ENCODE peak calls at places on chromosomes 4 and X, in nine cellular contexts. I is K562, U is stomach, X is IMR-90, G is AG04450, Y is Karpas-422, E is mammary epithelial cell, K is uterus, P is heart left ventricle. Q is an unnamed sample.

GRCh38 chr4:147772459-147772969 is 40.6 kb downstream of the ARHGAP10 start:
- DNase-seq in I (no peak), U (no peak), X (peak; percentile 92), G (peak; percentile 69), Y (no peak), E (peak; percentile 86), K (no peak), P (no peak), Q (no peak)

GRCh38 chrX:111652719-111653118 is 28.3 kb upstream of the ALG13 start:
- DNase-seq in I (no peak), U (no peak), X (no peak), G (no peak), Y (peak; percentile 45), E (no peak), K (no peak), P (no peak), Q (no peak)

GRCh38 chr4:14265651-14266050 is 638.1 kb upstream of the BOD1L1 start:
- DNase-seq in I (no peak), U (no peak), X (no peak), G (no peak), Y (no peak), E (no peak), K (no peak), P (no peak), Q (no peak)

GRCh38 chrX:123308663-123309062 is 124.6 kb downstream of the GRIA3 start:
- DNase-seq in I (no peak), U (no peak), X (no peak), G (no peak), Y (no peak), E (no peak), K (no peak), P (no peak), Q (no peak)

GRCh38 chr4:52246834-52247233 is 195.7 kb downstream of the SPATA18 start:
- DNase-seq in I (no peak), U (no peak), X (no peak), G (no peak), Y (no peak), E (no peak), K (no peak), P (no peak), Q (no peak)

GRCh38 chr4:42401171-42401570 is 3.9 kb downstream of the SHISA3 start:
- DNase-seq in I (no peak), U (no peak), X (no peak), G (no peak), Y (no peak), E (no peak), K (no peak), P (no peak), Q (no peak)

GRCh38 chrX:18449271-18449670 is 23.9 kb downstream of the CDKL5 start:
- DNase-seq in I (no peak), U (no peak), X (no peak), G (no peak), Y (no peak), E (no peak), K (no peak), P (no peak), Q (no peak)

GRCh38 chrX:11558972-11559371 is 106.7 kb downstream of the ARHGAP6 start:
- DNase-seq in I (peak; percentile 68), U (peak; percentile 29), X (no peak), G (no peak), Y (peak; percentile 85), E (peak; percentile 3), K (no peak), P (no peak), Q (no peak)

GRCh38 chrX:51406688-51407519 is 74.3 kb downstream of the NUDT10 start:
- DNase-seq in I (peak; percentile 9), U (no peak), X (no peak), G (no peak), Y (no peak), E (no peak), K (no peak), P (no peak), Q (no peak)

GRCh38 chrX:131728295-131729145 is 184.6 kb downstream of the OR13H1 start:
- DNase-seq in I (no peak), U (peak; percentile 80), X (peak; percentile 86), G (no peak), Y (peak; percentile 94), E (peak; percentile 78), K (peak; percentile 81), P (peak; percentile 73), Q (peak; percentile 74)

GRCh38 chrX:22559506-22559905 is 286.8 kb downstream of the CBLL2 start:
- DNase-seq in I (no peak), U (no peak), X (peak; percentile 19), G (no peak), Y (no peak), E (peak; percentile 29), K (no peak), P (no peak), Q (no peak)

GRCh38 chr4:177064724-177065394 is 244.8 kb upstream of the NEIL3 start:
- DNase-seq in I (no peak), U (no peak), X (no peak), G (no peak), Y (no peak), E (no peak), K (no peak), P (no peak), Q (no peak)

GRCh38 chrX:49003696-49004095 is 1.6 kb upstream of the GRIPAP1 start:
- DNase-seq in I (no peak), U (no peak), X (no peak), G (no peak), Y (peak; percentile 47), E (no peak), K (no peak), P (no peak), Q (no peak)
- H3K27ac ChIP-seq in I (no peak overlapping the region), U (no peak overlapping the region), X (no peak overlapping the region), G (no peak overlapping the region), Y (no peak overlapping the region), E (no peak overlapping the region), K (no peak overlapping the region), P (no peak overlapping the region), Q (no peak overlapping the region)

GRCh38 chr4:54446556-54446955 is 211.2 kb upstream of the KIT start:
- DNase-seq in I (no peak), U (no peak), X (no peak), G (no peak), Y (no peak), E (no peak), K (no peak), P (no peak), Q (no peak)

GRCh38 chr4:54439831-54440243 is 210.7 kb downstream of the PDGFRA start:
- DNase-seq in I (peak; percentile 18), U (no peak), X (peak; percentile 41), G (no peak), Y (peak; percentile 67), E (peak; percentile 47), K (peak; percentile 15), P (peak; percentile 52), Q (peak; percentile 52)

DNA sequence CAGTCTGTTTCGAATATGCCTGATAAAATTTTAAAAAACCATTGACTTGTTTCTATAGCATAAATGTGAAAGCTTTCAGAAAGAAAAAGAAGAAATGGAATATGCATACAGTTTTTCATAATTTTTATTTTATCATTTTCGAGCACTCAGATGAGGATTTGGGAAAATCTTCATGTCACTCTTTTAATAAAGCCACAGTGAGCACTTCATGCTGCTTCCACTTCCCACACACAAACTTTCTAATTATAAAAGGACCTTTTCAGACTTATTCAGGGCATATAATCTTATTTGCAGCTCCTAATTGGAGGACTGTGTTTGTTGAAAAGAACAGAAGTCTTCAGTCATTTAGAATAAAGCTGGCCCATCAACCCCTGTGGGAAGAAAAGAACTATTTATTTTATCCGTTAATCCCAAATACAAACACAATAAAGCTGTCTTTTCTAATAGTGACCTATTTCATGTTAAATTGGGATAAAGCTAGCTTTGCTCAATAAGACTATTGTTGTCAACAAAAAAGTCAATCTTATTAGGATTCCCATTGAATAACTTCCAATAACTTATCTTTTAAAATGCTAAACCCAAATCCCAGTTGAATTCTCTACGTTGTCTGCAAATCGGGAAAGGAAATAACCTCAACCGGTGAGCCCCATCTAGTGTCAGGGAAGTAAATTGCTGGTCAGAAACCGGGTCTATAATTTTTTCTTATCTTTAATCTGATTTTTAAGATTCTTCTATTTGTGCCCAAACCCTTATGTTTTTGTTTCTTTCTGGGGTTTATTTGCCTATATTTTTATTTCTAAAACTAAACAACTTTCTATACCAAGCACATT is 211.5 kb downstream of the PDGFRA start:
- DNase-seq in I (peak; percentile 40), U (no peak), X (peak; percentile 34), G (no peak), Y (peak; percentile 59), E (peak; percentile 18), K (no peak), P (no peak), Q (no peak)
- H3K27ac ChIP-seq in I (no peak overlapping the region), U (no peak overlapping the region), X (no peak overlapping the region), G (no peak overlapping the region), Y (no peak overlapping the region), E (no peak overlapping the region), K (peak overlapping the region; percentile 22), P (peak overlapping the region; percentile 36), Q (no peak overlapping the region)

DNA sequence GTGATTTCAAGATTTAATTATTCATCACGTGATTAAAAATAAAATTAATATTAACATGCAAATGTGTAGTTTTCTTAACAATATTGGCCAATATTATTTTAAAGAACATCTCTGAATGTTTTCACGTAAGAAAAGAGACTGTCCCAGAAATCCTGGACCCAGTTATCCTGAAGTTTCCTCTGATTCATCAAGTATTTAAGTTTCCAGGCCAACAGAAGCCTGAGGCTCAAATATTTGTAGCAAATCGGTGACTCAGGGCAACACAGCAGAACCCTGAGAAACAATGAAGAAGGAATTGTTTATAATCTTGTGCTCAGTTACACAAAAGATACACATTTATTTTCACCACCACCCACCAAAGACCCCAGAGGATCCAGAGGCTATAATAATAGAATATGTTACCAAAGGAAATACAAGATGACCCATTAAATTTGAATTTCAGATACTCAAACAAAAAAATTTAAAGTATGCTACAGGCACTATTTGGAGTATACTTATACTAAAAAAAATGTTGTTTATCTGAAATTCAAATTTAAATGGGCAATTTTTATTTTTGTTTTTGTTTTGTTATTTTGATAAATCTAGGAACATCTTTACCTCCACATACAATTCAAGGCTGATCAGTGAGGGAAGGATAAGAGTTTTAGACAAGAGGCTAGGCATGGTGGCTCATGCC is 33.9 kb upstream of the SLC7A11 start:
- DNase-seq in I (no peak), U (no peak), X (peak; percentile 91), G (peak; percentile 55), Y (no peak), E (peak; percentile 81), K (no peak), P (no peak), Q (no peak)
- H3K27ac ChIP-seq in I (no peak overlapping the region), U (no peak overlapping the region), X (peak overlapping the region; percentile 33), G (peak overlapping the region; percentile 55), Y (no peak overlapping the region), E (peak overlapping the region; percentile 98), K (no peak overlapping the region), P (no peak overlapping the region), Q (no peak overlapping the region)

DNA sequence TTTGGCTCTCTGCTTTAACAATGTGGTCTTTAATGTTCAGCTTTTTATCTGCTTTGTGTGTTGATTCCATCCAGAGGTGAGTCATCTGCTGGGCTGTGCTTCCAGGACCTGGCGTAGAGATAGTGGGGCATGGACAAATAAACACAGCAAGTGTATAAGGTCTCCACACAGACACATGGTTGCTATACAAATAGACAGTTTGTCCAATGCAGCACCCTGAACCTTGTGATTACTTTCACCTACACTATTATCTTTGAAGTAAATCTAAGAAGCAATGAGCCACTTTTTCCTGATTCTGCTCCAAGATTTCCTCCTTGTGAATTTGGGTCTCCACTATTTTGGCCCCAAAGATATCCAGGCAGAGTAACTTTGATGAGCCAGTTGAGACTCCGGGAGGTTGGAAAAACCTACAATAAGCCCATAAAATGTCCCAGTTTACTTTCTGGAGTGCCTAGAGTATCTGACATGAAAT is 12.1 kb downstream of the PPARGC1A start:
- DNase-seq in I (no peak), U (no peak), X (peak; percentile 84), G (no peak), Y (no peak), E (no peak), K (no peak), P (peak; percentile 41), Q (no peak)
- H3K27ac ChIP-seq in I (no peak overlapping the region), U (peak overlapping the region; percentile 27), X (no peak overlapping the region), G (no peak overlapping the region), Y (no peak overlapping the region), E (no peak overlapping the region), K (no peak overlapping the region), P (peak overlapping the region; percentile 44), Q (peak overlapping the region; percentile 95)